ENCODE peak calls at places on chromosomes 6 and 20, in four cellular contexts. O is AG10803, M is cardiac muscle cell, J is HFFc6. A is an unnamed sample.

GRCh38 chr6:120608826-120609225 is 725.5 kb downstream of the TBC1D32 start:
- DNase-seq in M (no peak), O (peak), J (no peak), A (no peak)

GRCh38 chr6:51301969-51302368 is 483.3 kb downstream of the TFAP2B start:
- DNase-seq in O (no peak), J (no peak), M (no peak), A (no peak)

GRCh38 chr6:110357696-110358535 is at the start of gene METTL24:
- DNase-seq in J (no peak), O (no peak), M (no peak), A (peak)

GRCh38 chr6:141361559-141361958 is 771.2 kb upstream of the GJE1 start:
- DNase-seq in O (no peak), M (no peak), J (no peak), A (no peak)

GRCh38 chr6:155014137-155014536 is 19.0 kb downstream of the TIAM2 start:
- DNase-seq in O (no peak), J (no peak), M (no peak), A (no peak)

GRCh38 chr6:33490198-33490597 is 35.8 kb downstream of the ZBTB9 start:
- DNase-seq in M (no peak), O (no peak), J (no peak), A (no peak)

GRCh38 chr6:20117474-20117873 is 94.8 kb downstream of the MBOAT1 start:
- DNase-seq in J (no peak), M (no peak), O (no peak), A (no peak)

GRCh38 chr6:16762547-16763477 is 1.6 kb upstream of the ATXN1 start:
- DNase-seq in M (peak), O (peak), J (peak), A (peak)

GRCh38 chr20:56373942-56374341 is 15.2 kb downstream of the FAM210B start:
- DNase-seq in O (peak), M (peak), J (peak), A (no peak)

GRCh38 chr6:112983741-112984221 is 636.7 kb downstream of the RFPL4B start:
- DNase-seq in J (peak), O (peak), M (peak), A (no peak)

GRCh38 chr6:128826606-128827005 is 56.3 kb upstream of the LAMA2 start:
- DNase-seq in J (no peak), M (no peak), O (no peak), A (no peak)

GRCh38 chr20:31934968-31935764 is 16.7 kb downstream of the PDRG1 start:
- DNase-seq in J (no peak), O (no peak), M (no peak), A (peak)

GRCh38 chr6:159959976-159960384 is 8.9 kb upstream of the IGF2R start:
- DNase-seq in O (peak), J (peak), M (peak), A (no peak)

GRCh38 chr6:159130846-159131245 is 38.4 kb upstream of the FNDC1 start:
- DNase-seq in M (no peak), J (no peak), O (no peak), A (no peak)

GRCh38 chr6:134676307-134677281 is 273.3 kb downstream of the ALDH8A1 start:
- DNase-seq in M (peak), J (no peak), O (no peak), A (no peak)

GRCh38 chr6:78460711-78461110 is 406.6 kb upstream of the IRAK1BP1 start:
- DNase-seq in M (no peak), J (no peak), O (no peak), A (no peak)

GRCh38 chr20:25065044-25065624 is 7.2 kb upstream of the ACSS1 start:
- DNase-seq in J (no peak), M (no peak), O (no peak), A (no peak)

GRCh38 chr20:54510546-54511129 is 35.2 kb downstream of the DOK5 start:
- DNase-seq in O (no peak), J (no peak), M (peak), A (no peak)

GRCh38 chr6:39224523-39225182 is 4.6 kb downstream of the KCNK5 start:
- DNase-seq in O (no peak), M (no peak), J (no peak), A (no peak)

GRCh38 chr20:58127731-58128130 is 100.7 kb downstream of the ANKRD60 start:
- DNase-seq in O (peak), J (peak), M (peak), A (no peak)

GRCh38 chr6:38164131-38164481 is 344.6 kb downstream of the ZFAND3 start:
- DNase-seq in O (no peak), M (no peak), J (no peak), A (no peak)

GRCh38 chr6:166691199-166691598 is 64.1 kb upstream of the RPS6KA2 start:
- DNase-seq in O (no peak), M (peak), J (peak), A (no peak)

GRCh38 chr6:157873735-157874344 is 50.8 kb downstream of the SNX9 start:
- DNase-seq in J (peak), M (peak), O (peak), A (peak)

GRCh38 chr6:17536586-17536985 is 63.5 kb upstream of the FAM8A1 start:
- DNase-seq in J (no peak), M (no peak), O (no peak), A (no peak)

GRCh38 chr20:52103911-52104545 is 87.6 kb downstream of the ZFP64 start:
- DNase-seq in O (no peak), M (peak), J (no peak), A (peak)

GRCh38 chr6:70676821-70677220 is 9.1 kb downstream of the SMAP1 start:
- DNase-seq in O (no peak), M (no peak), J (no peak), A (no peak)

GRCh38 chr20:21312813-21313471 is 9.8 kb downstream of the XRN2 start:
- DNase-seq in M (no peak), J (no peak), O (no peak), A (no peak)

GRCh38 chr6:87421576-87421975 is 13.8 kb downstream of the CFAP206 start:
- DNase-seq in J (no peak), O (no peak), M (no peak), A (no peak)

GRCh38 chr6:144087789-144088426 is 7.5 kb downstream of the SF3B5 start:
- DNase-seq in M (no peak), O (no peak), J (peak), A (no peak)
- TF ChIP-seq CTCF in M (no peak), O (no peak), J (peak), A (no peak)

DNA sequence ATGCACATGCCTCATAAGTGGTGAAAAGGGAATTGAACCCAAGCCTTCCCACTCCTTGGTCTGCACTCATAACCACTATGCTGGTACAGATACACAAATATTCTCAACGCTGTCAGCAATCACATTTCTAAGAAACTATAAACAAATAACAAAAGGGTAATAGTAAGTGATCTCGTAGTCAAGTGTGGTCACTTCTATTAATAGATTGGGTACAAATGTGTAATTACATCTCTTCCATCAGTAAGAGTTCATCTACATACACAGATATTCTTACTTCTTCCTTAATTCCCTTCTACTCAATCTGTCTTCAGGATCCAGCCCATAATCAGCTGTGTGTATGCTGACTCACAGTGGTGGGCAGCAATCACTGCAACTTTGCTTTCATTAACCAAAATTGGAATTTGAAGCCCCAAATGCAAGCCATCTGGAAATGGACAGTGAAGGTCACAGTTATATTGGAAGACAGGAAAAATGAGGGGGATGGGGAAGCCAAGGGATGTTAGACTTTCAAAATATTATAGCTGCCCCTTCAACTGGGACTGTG is 6.7 kb downstream of the PRSS35 start:
- DNase-seq in O (peak), J (peak), M (peak), A (no peak)
- TF ChIP-seq CTCF in O (peak), J (peak), M (peak), A (no peak)

DNA sequence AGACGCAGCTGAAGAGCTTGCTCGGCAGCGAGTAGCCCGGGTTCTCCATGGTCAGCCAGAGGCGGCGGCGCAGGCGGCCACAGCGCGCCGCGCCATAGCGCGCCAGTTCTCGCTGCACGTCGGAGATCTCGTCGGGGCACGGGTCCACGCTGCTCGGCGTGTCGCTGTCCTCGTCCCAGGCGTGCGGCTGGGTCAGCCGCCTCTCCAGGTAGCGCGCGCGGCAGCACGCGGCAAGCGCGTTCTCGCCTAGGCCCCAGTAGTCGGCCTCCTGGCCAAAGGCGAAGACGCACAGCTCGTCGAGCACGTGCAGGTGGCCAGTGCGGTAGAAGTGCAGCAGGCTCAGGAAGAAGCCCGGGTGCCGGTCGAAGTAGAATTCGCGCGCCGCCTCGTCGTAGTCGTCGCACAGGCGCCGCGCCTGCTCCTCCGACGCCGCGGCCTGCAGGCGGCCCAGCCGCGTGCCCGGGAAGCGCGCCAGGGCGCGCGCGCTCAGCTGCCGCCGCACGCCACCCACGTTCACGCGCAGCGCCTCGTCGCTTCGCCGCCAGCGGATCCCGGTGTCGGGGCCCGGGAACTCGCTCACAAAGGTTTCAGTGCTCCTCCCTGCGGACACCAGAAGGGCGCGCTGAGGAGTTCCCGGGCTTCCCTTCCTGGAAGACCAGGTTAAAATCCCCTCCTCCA is 2.7 kb downstream of the KCNS1 start:
- DNase-seq in J (no peak), M (peak), O (peak), A (peak)
- TF ChIP-seq CTCF in J (no peak), M (peak), O (peak), A (no peak)

DNA sequence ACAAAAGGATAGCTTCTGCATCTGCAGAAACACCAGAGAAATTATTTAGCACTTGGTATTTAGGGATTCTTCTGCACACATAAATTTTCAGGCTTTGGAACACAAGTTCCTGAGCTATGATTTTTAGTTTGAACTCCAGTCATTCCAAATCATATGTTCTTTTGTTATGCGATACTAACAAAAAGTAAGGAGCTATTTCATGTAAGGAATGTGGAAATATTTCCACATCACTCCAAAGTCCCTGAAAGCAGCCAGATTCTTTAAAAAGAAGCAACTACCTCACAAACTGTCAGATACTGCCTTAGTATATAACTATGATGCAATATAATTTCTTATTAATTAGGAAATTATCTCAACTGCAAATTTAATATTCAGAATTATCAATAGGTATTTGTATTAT is 106.9 kb downstream of the RNGTT start:
- DNase-seq in O (peak), J (no peak), M (peak), A (no peak)
- TF ChIP-seq CTCF in O (no peak), J (no peak), M (no peak), A (no peak)